ENCODE peak calls at places on chromosomes 6 and 20, in ten cellular contexts. B is AG10803; U is CD8-positive, alpha-beta T cell; I is brain microvascular endothelial cell; N is OCI-LY7; K is fibroblast of pulmonary artery; R is MCF 10A; O is epithelial cell of esophagus; S is AG09309; Q is heart right ventricle. G is an unnamed sample.

GRCh38 chr6:111972714-111973678 is 80.9 kb upstream of the CCN6 start:
- DNase-seq in B (peak; percentile 98), U (peak; percentile 79), I (peak; percentile 97), N (no peak), K (peak; percentile 97), R (peak; percentile 74), O (peak; percentile 92), S (peak; percentile 88), Q (no peak), G (peak; percentile 74)

GRCh38 chr20:49583669-49584417 is 15.9 kb upstream of the PTGIS start:
- DNase-seq in B (peak; percentile 87), U (no peak), I (peak; percentile 93), N (no peak), K (peak; percentile 91), R (peak; percentile 39), O (no peak), S (peak; percentile 73), Q (peak; percentile 73), G (peak; percentile 64)

GRCh38 chr6:106411643-106412200 is 51.2 kb downstream of the CRYBG1 start:
- DNase-seq in B (no peak), U (no peak), I (no peak), N (no peak), K (no peak), R (no peak), O (peak; percentile 21), S (no peak), Q (no peak), G (no peak)

GRCh38 chr20:50467618-50468373 is 42.4 kb upstream of the PTPN1 start:
- DNase-seq in B (peak; percentile 51), U (no peak), I (peak; percentile 59), N (peak; percentile 63), K (peak; percentile 68), R (peak; percentile 54), O (peak; percentile 66), S (no peak), Q (no peak), G (peak; percentile 66)

GRCh38 chr20:41140226-41141133 is 3.1 kb downstream of the PLCG1 start:
- DNase-seq in B (no peak), U (peak; percentile 48), I (no peak), N (no peak), K (no peak), R (no peak), O (no peak), S (no peak), Q (no peak), G (no peak)

GRCh38 chr6:4965506-4966389 is 38.1 kb downstream of the RPP40 start:
- DNase-seq in B (no peak), U (peak; percentile 32), I (no peak), N (no peak), K (no peak), R (no peak), O (no peak), S (no peak), Q (no peak), G (no peak)

GRCh38 chr20:57259179-57260021 is 7.0 kb downstream of the BMP7 start:
- DNase-seq in B (no peak), U (no peak), I (no peak), N (no peak), K (no peak), R (no peak), O (no peak), S (no peak), Q (no peak), G (no peak)

GRCh38 chr6:166554316-166554715 is 32.2 kb downstream of the RAMACL start:
- DNase-seq in B (peak; percentile 51), U (no peak), I (no peak), N (no peak), K (no peak), R (no peak), O (no peak), S (no peak), Q (peak; percentile 39), G (no peak)

GRCh38 chr6:63476302-63476701 is 96.0 kb upstream of the LOC128125822 start:
- DNase-seq in B (no peak), U (no peak), I (no peak), N (no peak), K (no peak), R (no peak), O (no peak), S (no peak), Q (no peak), G (no peak)
- TF ChIP-seq CTCF in B (no peak), U (no peak), I (no peak), N (peak; percentile 19), K (no peak), R (no peak), O (no peak), S (no peak), Q (no peak), G (no peak)

GRCh38 chr6:7671076-7671475 is 54.8 kb upstream of the BMP6 start:
- DNase-seq in B (peak; percentile 80), U (no peak), I (peak; percentile 57), N (no peak), K (peak; percentile 66), R (peak; percentile 61), O (peak; percentile 55), S (peak; percentile 18), Q (no peak), G (peak; percentile 28)

GRCh38 chr6:7671581-7671980 is 54.3 kb upstream of the BMP6 start:
- DNase-seq in B (peak; percentile 89), U (no peak), I (peak; percentile 11), N (no peak), K (peak; percentile 16), R (no peak), O (no peak), S (peak; percentile 48), Q (no peak), G (no peak)

GRCh38 chr6:7672066-7673062 is 53.5 kb upstream of the BMP6 start:
- DNase-seq in B (peak; percentile 18), U (no peak), I (no peak), N (no peak), K (no peak), R (no peak), O (peak; percentile 49), S (no peak), Q (no peak), G (no peak)

GRCh38 chr6:7674291-7674690 is 51.6 kb upstream of the BMP6 start:
- DNase-seq in B (peak; percentile 32), U (no peak), I (no peak), N (no peak), K (peak; percentile 34), R (no peak), O (no peak), S (no peak), Q (no peak), G (no peak)

DNA sequence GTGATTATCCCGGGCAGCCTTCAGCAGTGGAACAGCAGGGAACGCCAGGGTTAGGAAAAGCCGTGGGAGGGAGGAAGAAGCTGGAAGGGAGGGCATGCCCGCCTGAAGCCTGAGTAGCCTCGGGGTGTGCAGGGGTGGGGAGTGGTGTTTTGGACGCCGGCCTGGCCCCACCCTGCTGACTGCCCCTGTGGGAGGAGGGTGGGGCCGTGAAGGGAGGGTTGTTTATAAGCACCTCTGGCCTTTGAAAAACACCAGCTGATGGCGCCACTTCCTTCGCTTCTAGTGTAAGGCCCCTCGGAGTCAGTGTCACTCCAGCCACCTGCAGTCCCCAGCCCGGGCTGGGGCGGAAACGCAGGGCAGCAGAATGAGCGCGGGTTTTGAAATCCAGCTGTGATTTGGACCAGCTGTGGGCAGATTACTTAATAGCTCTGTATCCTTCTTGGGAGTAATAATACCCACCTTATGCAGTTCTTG is 52.8 kb upstream of the BMP6 start:
- DNase-seq in B (peak; percentile 59), U (no peak), I (peak; percentile 3), N (no peak), K (peak; percentile 42), R (peak; percentile 86), O (peak; percentile 84), S (peak; percentile 27), Q (peak; percentile 49), G (peak; percentile 88)
- TF ChIP-seq CTCF in B (no peak), U (no peak), I (peak; percentile 12), N (peak; percentile 26), K (no peak), R (peak; percentile 8), O (peak; percentile 9), S (peak; percentile 22), Q (no peak), G (peak; percentile 27)

GRCh38 chr6:157987788-157988699 is 6.4 kb downstream of the SYNJ2 start:
- DNase-seq in B (no peak), U (no peak), I (no peak), N (no peak), K (no peak), R (no peak), O (no peak), S (no peak), Q (no peak), G (no peak)

GRCh38 chr6:157991067-157991432 is 9.4 kb downstream of the SYNJ2 start:
- DNase-seq in B (no peak), U (no peak), I (no peak), N (no peak), K (no peak), R (no peak), O (no peak), S (no peak), Q (no peak), G (no peak)

GRCh38 chr6:157990321-157991066 is 8.8 kb downstream of the SYNJ2 start:
- DNase-seq in B (no peak), U (peak; percentile 62), I (no peak), N (peak; percentile 30), K (no peak), R (no peak), O (no peak), S (no peak), Q (no peak), G (no peak)

GRCh38 chr6:157988700-157989063 is 7.0 kb downstream of the SYNJ2 start:
- DNase-seq in B (no peak), U (no peak), I (no peak), N (no peak), K (no peak), R (no peak), O (no peak), S (no peak), Q (no peak), G (no peak)

GRCh38 chr6:157989541-157990289 is 8.1 kb downstream of the SYNJ2 start:
- DNase-seq in B (no peak), U (no peak), I (no peak), N (no peak), K (peak; percentile 41), R (peak; percentile 92), O (peak; percentile 53), S (no peak), Q (peak; percentile 82), G (peak; percentile 29)
- TF ChIP-seq CTCF in B (no peak), U (no peak), I (peak; percentile 41), N (no peak), K (no peak), R (no peak), O (no peak), S (peak; percentile 9), Q (no peak), G (no peak)

GRCh38 chr6:160733045-160733646 is 31.1 kb downstream of the PLG start:
- DNase-seq in B (peak; percentile 63), U (no peak), I (peak; percentile 50), N (peak; percentile 86), K (peak; percentile 51), R (peak; percentile 60), O (peak; percentile 72), S (peak; percentile 23), Q (no peak), G (peak; percentile 56)

GRCh38 chr6:160735523-160735922 is 33.5 kb downstream of the PLG start:
- DNase-seq in B (no peak), U (no peak), I (no peak), N (no peak), K (no peak), R (no peak), O (no peak), S (no peak), Q (no peak), G (no peak)

GRCh38 chr6:160734627-160735026 is 32.6 kb downstream of the PLG start:
- DNase-seq in B (no peak), U (no peak), I (no peak), N (no peak), K (no peak), R (no peak), O (no peak), S (no peak), Q (no peak), G (no peak)

DNA sequence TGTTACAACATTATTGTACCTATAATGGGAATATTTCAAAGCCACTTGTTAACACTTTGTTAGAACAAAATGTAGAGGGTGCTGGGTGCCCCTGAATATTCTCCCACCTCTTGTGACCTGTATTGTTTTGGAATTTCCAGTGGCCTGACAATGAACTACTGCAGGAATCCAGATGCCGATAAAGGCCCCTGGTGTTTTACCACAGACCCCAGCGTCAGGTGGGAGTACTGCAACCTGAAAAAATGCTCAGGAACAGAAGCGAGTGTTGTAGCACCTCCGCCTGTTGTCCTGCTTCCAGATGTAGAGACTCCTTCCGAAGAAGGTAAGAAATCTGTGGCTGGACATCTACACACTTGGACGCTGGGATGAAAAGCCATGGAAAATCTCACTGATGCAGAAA is 28.9 kb downstream of the PLG start:
- DNase-seq in B (no peak), U (no peak), I (peak; percentile 3), N (no peak), K (no peak), R (peak; percentile 7), O (no peak), S (no peak), Q (no peak), G (peak; percentile 4)
- TF ChIP-seq CTCF in B (peak; percentile 18), U (no peak), I (no peak), N (peak; percentile 61), K (peak; percentile 3), R (peak; percentile 5), O (peak; percentile 23), S (peak; percentile 2), Q (no peak), G (peak; percentile 11)

G was measured in RWPE1.